ENCODE peak calls at places on chromosomes 2 and 18, in eight cellular contexts. L is stimulated activated CD4-positive, alpha-beta T cell treated with anti-CD3 and anti-CD28 coated beads, Interleukin-1b, Interleukin-23, amount 100 ng/mL, for 24 hours; J is heart left ventricle; D is PC-9; Z is endothelial cell; C is HT1080; R is fibroblast of pulmonary artery; I is kidney tubule cell. Q is an unnamed sample.
A peak's percentile ranks its signal among the peaks of the same experiment; 100 is the strongest.

GRCh38 chr2:179104736-179105135 is 54.8 kb upstream of the CCDC141 start:
- DNase-seq in C (peak; percentile 54), Z (no peak), L (no peak), I (peak; percentile 16), J (no peak), R (peak; percentile 44), D (no peak), Q (peak; percentile 8)

GRCh38 chr18:23871410-23871809 is 143.1 kb upstream of the TTC39C start:
- DNase-seq in C (peak; percentile 90), Z (peak; percentile 50), L (no peak), R (peak; percentile 53), J (peak; percentile 56), D (no peak), I (peak; percentile 62), Q (peak; percentile 47)

GRCh38 chr2:172251231-172251630 is 148.5 kb upstream of the DLX2 start:
- DNase-seq in I (peak; percentile 52), L (no peak), R (peak; percentile 32), C (no peak), J (no peak), Z (no peak), D (no peak), Q (peak; percentile 29)

GRCh38 chr2:182167882-182168281 is 182.2 kb downstream of the PPP1R1C start:
- DNase-seq in I (no peak), L (no peak), R (peak; percentile 24), J (no peak), D (no peak), Z (no peak), C (no peak), Q (no peak)

GRCh38 chr2:72156872-72157271 is 9.2 kb upstream of the CYP26B1 start:
- DNase-seq in J (no peak), D (no peak), I (no peak), C (no peak), R (no peak), Z (no peak), L (no peak), Q (no peak)

GRCh38 chr18:80231616-80232015 is 15.7 kb downstream of the PARD6G start:
- DNase-seq in C (no peak), J (no peak), I (no peak), R (no peak), Z (no peak), L (no peak), D (no peak), Q (no peak)

GRCh38 chr18:79850731-79851130 is 53.0 kb downstream of the KCNG2 start:
- DNase-seq in I (no peak), C (no peak), L (no peak), Z (no peak), J (no peak), R (no peak), D (no peak), Q (no peak)

GRCh38 chr2:235087812-235088607 is 136.2 kb downstream of the SH3BP4 start:
- DNase-seq in J (peak; percentile 81), C (no peak), I (no peak), R (peak; percentile 66), D (no peak), Z (no peak), L (no peak), Q (no peak)

GRCh38 chr2:161943012-161943411 is 131.0 kb downstream of the DPP4 start:
- DNase-seq in D (no peak), C (no peak), I (no peak), Z (no peak), L (no peak), J (no peak), R (no peak), Q (no peak)

GRCh38 chr18:43863180-43863579 is 585.9 kb upstream of the SYT4 start:
- DNase-seq in D (no peak), L (no peak), I (no peak), R (no peak), C (no peak), Z (no peak), J (no peak), Q (no peak)

GRCh38 chr2:186433777-186434432 is 52.2 kb upstream of the ZC3H15 start:
- DNase-seq in Z (no peak), J (no peak), C (no peak), D (no peak), L (no peak), R (no peak), I (no peak), Q (no peak)

GRCh38 chr2:207528980-207529329 is 807 bp upstream of the CREB1 start:
- DNase-seq in L (peak; percentile 37), D (no peak), C (peak; percentile 57), I (peak; percentile 50), R (peak; percentile 42), Z (peak; percentile 55), J (no peak), Q (peak; percentile 12)

GRCh38 chr2:207474871-207475485 is 54.8 kb upstream of the CREB1 start:
- DNase-seq in I (peak; percentile 71), R (peak; percentile 81), L (peak; percentile 11), J (no peak), D (no peak), C (peak; percentile 49), Z (peak; percentile 59), Q (peak; percentile 35)

GRCh38 chr2:237132799-237133198 is 47.1 kb downstream of the COPS8 start:
- DNase-seq in L (no peak), C (peak; percentile 56), J (no peak), R (no peak), Z (no peak), D (no peak), I (no peak), Q (peak; percentile 41)

GRCh38 chr2:157743051-157743450 is 114.4 kb upstream of the ACVR1C start:
- DNase-seq in J (no peak), Z (no peak), L (no peak), I (peak; percentile 48), D (no peak), R (no peak), C (no peak), Q (no peak)

GRCh38 chr2:160582481-160583161 is 89.0 kb upstream of the RBMS1 start:
- DNase-seq in C (no peak), Z (no peak), D (peak; percentile 64), L (no peak), R (peak; percentile 90), J (no peak), I (peak; percentile 73), Q (no peak)

GRCh38 chr18:79786781-79787526 is 10.8 kb upstream of the KCNG2 start:
- DNase-seq in C (no peak), I (no peak), R (peak; percentile 60), Z (no peak), D (no peak), J (no peak), L (no peak), Q (no peak)

GRCh38 chr18:13700153-13700552 is 26.2 kb downstream of the FAM210A start:
- DNase-seq in C (no peak), R (no peak), D (no peak), L (no peak), Z (no peak), I (no peak), J (no peak), Q (no peak)

GRCh38 chr2:207334631-207335371 is 169.1 kb upstream of the KLF7 start:
- DNase-seq in J (peak; percentile 78), I (peak; percentile 100), D (peak; percentile 82), R (peak; percentile 100), L (no peak), Z (peak; percentile 65), C (peak; percentile 100), Q (peak; percentile 80)

GRCh38 chr18:22467760-22468553 is 50.2 kb upstream of the CTAGE1 start:
- DNase-seq in D (peak; percentile 90), Z (no peak), I (peak; percentile 92), R (peak; percentile 99), L (no peak), C (peak; percentile 96), J (no peak), Q (peak; percentile 92)

GRCh38 chr2:189147989-189148388 is 31.6 kb downstream of the COL5A2 start:
- DNase-seq in D (no peak), I (no peak), C (no peak), J (no peak), Z (no peak), R (no peak), L (no peak), Q (no peak)

GRCh38 chr18:76456823-76457222 is 38.2 kb downstream of the ZNF516 start:
- DNase-seq in D (no peak), C (no peak), Z (no peak), L (no peak), I (no peak), R (no peak), J (no peak), Q (no peak)